ENCODE peak calls at places on chromosomes 5 and 9, in four cellular contexts. L is endothelial cell of umbilical vein, U is K562, T is GM12878. Z is an unnamed sample.
A peak's percentile ranks its signal among the peaks of the same experiment; 100 is the strongest.

GRCh38 chr9:36078047-36078446 is 41.3 kb downstream of the RECK start:
- DNase-seq in L (no peak), U (no peak), T (no peak), Z (no peak)

GRCh38 chr9:132099741-132100407 is 20.2 kb upstream of the MED27 start:
- DNase-seq in L (no peak), U (no peak), T (no peak), Z (peak; percentile 6)

GRCh38 chr5:849651-850301 is 1.0 kb downstream of the ZDHHC11 start:
- DNase-seq in L (no peak), U (no peak), T (no peak), Z (no peak)

GRCh38 chr9:116471093-116471906 is 215.8 kb upstream of the TRIM32 start:
- DNase-seq in L (peak; percentile 42), U (peak; percentile 82), T (no peak), Z (peak; percentile 53)

GRCh38 chr9:124622882-124623281 is 115.7 kb upstream of the NR5A1 start:
- DNase-seq in L (no peak), U (no peak), T (no peak), Z (no peak)

GRCh38 chr5:147860641-147861025 is 17.9 kb upstream of the SCGB3A2 start:
- DNase-seq in L (no peak), U (no peak), T (no peak), Z (no peak)

GRCh38 chr5:144822544-144822943 is 651.9 kb downstream of the KCTD16 start:
- DNase-seq in L (no peak), U (no peak), T (no peak), Z (no peak)

GRCh38 chr9:104868687-104869404 is 59.1 kb downstream of the ABCA1 start:
- DNase-seq in L (peak; percentile 86), U (peak; percentile 49), T (no peak), Z (peak; percentile 91)

GRCh38 chr5:125634242-125634835 is 788.9 kb upstream of the GRAMD2B start:
- DNase-seq in L (no peak), U (no peak), T (no peak), Z (no peak)

GRCh38 chr5:40841068-40841805 is at the start of gene CARD6:
- DNase-seq in L (peak; percentile 89), U (peak; percentile 62), T (no peak), Z (peak; percentile 31)

GRCh38 chr5:12805165-12805698 is 901.0 kb upstream of the CTNND2 start:
- DNase-seq in L (no peak), U (no peak), T (no peak), Z (no peak)

GRCh38 chr5:57698785-57699184 is 216.2 kb upstream of the ACTBL2 start:
- DNase-seq in L (peak; percentile 75), U (no peak), T (no peak), Z (no peak)

GRCh38 chr5:95727764-95728191 is 3.4 kb upstream of the RHOBTB3 start:
- DNase-seq in L (no peak), U (no peak), T (peak; percentile 71), Z (no peak)

GRCh38 chr5:10328323-10328722 is 20.6 kb upstream of the CMBL start:
- DNase-seq in L (no peak), U (no peak), T (no peak), Z (peak; percentile 28)

GRCh38 chr9:68974431-68974830 is 39.5 kb downstream of the PRKACG start:
- DNase-seq in L (no peak), U (no peak), T (peak; percentile 84), Z (no peak)

GRCh38 chr9:93978498-93978897 is 23.3 kb upstream of the BARX1 start:
- DNase-seq in L (no peak), U (no peak), T (no peak), Z (no peak)

GRCh38 chr9:95332860-95333259 is 15.4 kb upstream of the FANCC start:
- DNase-seq in L (no peak), U (no peak), T (no peak), Z (no peak)

GRCh38 chr5:78065663-78066062 is 228.8 kb downstream of the AP3B1 start:
- DNase-seq in L (no peak), U (no peak), T (no peak), Z (no peak)

GRCh38 chr5:10668697-10669096 is 92.3 kb downstream of the DAP start:
- DNase-seq in L (no peak), U (no peak), T (no peak), Z (peak; percentile 23)

GRCh38 chr5:9445989-9446388 is 99.9 kb downstream of the SEMA5A start:
- DNase-seq in L (no peak), U (no peak), T (no peak), Z (peak; percentile 60)

GRCh38 chr5:9533096-9533495 is 12.8 kb downstream of the SEMA5A start:
- DNase-seq in L (no peak), U (no peak), T (no peak), Z (peak; percentile 35)

GRCh38 chr5:94266170-94266569 is 352.2 kb downstream of the KIAA0825 start:
- DNase-seq in L (no peak), U (no peak), T (no peak), Z (no peak)

GRCh38 chr5:3595102-3595961 is at the start of gene IRX1:
- DNase-seq in L (no peak), U (no peak), T (no peak), Z (no peak)

GRCh38 chr9:32991895-32992595 is 9.4 kb downstream of the APTX start:
- DNase-seq in L (no peak), U (peak; percentile 45), T (no peak), Z (peak; percentile 11)

GRCh38 chr9:32992596-32993238 is 8.7 kb downstream of the APTX start:
- DNase-seq in L (no peak), U (no peak), T (no peak), Z (peak; percentile 28)

GRCh38 chr9:32989651-32990050 is 11.8 kb downstream of the APTX start:
- DNase-seq in L (no peak), U (peak; percentile 26), T (no peak), Z (no peak)

DNA sequence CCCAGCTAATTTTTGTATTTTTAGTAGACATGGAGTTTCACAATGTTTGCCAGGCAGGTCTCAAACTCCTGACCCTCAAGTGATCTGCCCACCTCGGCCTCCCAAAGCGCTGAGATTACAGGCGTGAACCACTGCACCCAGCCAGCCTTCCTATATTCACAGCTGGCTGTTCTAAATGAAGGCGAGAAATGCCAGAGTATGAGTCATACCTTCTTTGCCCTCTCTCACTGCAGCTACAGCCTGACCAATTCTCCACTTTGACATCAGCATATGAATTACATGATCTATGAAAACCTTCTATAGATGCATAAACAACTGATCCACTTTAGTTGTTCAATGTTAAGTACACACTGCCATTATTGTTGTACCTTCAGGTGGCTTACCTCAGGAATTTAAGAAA is 14.5 kb downstream of the APTX start:
- DNase-seq in L (no peak), U (no peak), T (no peak), Z (peak; percentile 17)
- TF ChIP-seq FOS in L (peak; percentile 30), U (no peak), T (no peak), Z (no peak)

DNA sequence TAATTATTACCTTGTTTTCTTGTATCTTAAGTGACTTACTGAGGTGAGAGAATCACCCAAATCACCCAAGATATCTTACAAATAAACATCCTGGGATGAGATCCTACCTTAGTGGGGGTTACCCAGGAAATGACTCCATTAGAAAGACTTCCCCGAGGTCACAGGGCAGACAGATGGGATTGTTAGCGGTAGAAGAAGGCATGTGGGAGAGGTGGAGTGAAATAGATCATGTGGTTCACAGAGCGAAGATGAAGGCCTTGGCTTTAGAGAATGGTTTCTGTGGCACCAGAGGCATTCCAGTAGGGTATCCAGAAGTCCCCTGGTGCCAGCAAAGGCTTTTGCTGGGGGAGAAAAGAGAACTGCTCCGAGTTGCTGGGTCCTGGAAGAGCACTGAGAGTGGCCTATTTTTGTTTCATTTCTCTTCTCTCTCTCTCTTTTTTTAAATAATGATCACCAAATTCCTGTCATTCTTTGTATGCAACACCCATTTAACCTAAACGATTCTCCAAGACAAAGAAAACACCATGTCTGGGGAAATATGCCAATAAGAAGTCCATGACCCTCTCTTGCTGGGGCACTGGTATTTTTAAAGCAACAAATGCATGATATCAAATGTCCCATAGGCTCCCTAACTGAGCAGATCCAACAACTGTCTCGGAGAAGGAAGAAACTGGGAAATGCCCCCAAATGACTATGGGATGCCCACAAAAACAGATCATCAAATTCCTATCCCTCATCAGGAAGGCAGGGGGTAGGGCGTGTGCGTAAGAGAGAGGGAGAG is 567.2 kb downstream of the CCDC171 start:
- DNase-seq in L (no peak), U (no peak), T (no peak), Z (peak; percentile 64)
- TF ChIP-seq FOS in L (no peak), U (no peak), T (no peak), Z (no peak)

DNA sequence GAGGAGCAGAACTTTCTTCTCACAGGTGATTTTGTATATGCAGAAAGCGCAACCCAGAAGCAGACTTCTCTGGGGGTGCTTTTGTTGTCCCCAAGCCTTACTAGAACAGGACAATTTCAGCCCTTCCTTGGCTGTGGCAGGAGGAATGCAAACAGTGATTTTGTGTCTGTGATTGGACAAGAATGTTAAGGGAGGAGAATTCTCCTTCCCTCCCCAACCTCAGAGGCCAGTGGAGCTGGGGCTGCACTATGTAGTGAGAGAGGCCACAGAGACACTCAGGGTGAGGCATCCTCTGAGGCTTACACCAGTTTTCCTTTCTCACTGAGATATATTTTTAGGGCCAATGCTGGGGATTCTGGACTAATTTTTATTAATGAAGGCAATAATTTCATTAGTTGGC is 58.8 kb downstream of the ZNF366 start:
- DNase-seq in L (no peak), U (no peak), T (no peak), Z (no peak)
- TF ChIP-seq FOS in L (no peak), U (no peak), T (no peak), Z (no peak)

GRCh38 chr5:87900419-87900818 is 368.2 kb downstream of the TMEM161B start:
- DNase-seq in L (no peak), U (no peak), T (no peak), Z (no peak)

GRCh38 chr5:87899109-87900100 is 369.2 kb downstream of the TMEM161B start:
- DNase-seq in L (no peak), U (no peak), T (peak; percentile 2), Z (no peak)
- TF ChIP-seq FOS in L (no peak), U (no peak), T (no peak), Z (no peak)

DNA sequence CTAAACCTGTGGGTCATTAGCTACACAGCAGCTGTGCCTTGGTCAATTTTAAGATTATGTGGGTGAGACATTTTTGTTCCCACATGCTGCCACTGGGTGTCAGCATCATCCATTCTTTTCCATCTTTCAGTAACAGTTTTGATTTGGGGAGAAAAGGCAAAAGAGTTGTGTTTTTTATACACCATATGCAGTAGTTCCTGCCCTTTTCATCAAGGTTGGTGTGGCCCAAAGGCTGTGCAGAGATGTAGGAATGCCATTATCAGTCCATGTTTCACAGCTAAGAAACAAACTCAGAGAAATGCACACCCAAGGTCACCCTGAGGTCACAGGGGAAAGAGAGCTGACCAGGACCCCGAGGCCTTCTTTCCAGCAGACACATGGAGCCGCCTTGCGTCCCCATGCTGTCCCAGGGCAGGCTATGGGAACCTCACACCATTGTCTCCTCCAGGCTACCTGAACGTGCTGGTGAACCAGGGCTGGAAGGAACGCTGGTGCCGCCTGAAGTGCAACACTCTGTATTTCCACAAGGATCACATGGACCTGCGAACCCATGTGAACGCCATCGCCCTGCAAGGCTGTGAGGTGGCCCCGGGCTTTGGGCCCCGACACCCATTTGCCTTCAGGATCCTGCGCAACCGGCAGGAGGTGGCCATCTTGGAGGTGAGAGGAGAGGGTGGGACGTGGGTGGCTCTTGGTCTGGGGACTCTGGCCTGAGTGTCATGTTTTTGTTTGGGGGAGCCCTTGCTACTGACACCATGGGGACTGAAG is 27.8 kb upstream of the GRPEL2 start:
- DNase-seq in L (peak; percentile 62), U (peak; percentile 61), T (no peak), Z (peak; percentile 58)
- TF ChIP-seq FOS in L (no peak), U (no peak), T (no peak), Z (no peak)

GRCh38 chr5:123204224-123204623 is 115.2 kb downstream of the PRDM6 start:
- DNase-seq in L (no peak), U (no peak), T (no peak), Z (peak; percentile 35)
- TF ChIP-seq FOS in L (no peak), U (no peak), T (no peak), Z (no peak)

GRCh38 chr5:103424008-103424407 is 138.6 kb downstream of the NUDT12 start:
- DNase-seq in L (no peak), U (no peak), T (no peak), Z (peak; percentile 46)
- TF ChIP-seq FOS in L (no peak), U (no peak), T (no peak), Z (no peak)